ENCODE peak calls at places on chromosome 20, in five cellular contexts. A, K, L, U and V are unnamed samples.
A peak's percentile ranks its signal among the peaks of the same experiment; 100 is the strongest.

GRCh38 chr20:58692579-58693225 is at the start of gene NPEPL1:
- DNase-seq in U (peak; percentile 74), A (peak; percentile 65), K (peak; percentile 28), L (peak; percentile 51), V (no peak)

GRCh38 chr20:16005612-16006493 is 567.4 kb downstream of the KIF16B start:
- DNase-seq in A (no peak), L (no peak), K (no peak), U (no peak), V (no peak)

GRCh38 chr20:3687655-3688054 is 5.8 kb upstream of the ADAM33 start:
- DNase-seq in A (no peak), K (peak; percentile 39), U (peak; percentile 72), L (no peak), V (no peak)

GRCh38 chr20:3275966-3276365 is 37.0 kb upstream of the SLC4A11 start:
- DNase-seq in U (no peak), L (no peak), A (no peak), K (no peak), V (no peak)

GRCh38 chr20:61558726-61559125 is 306.7 kb downstream of the CDH4 start:
- DNase-seq in L (no peak), U (peak; percentile 26), K (no peak), A (no peak), V (no peak)

GRCh38 chr20:59240006-59240405 is 60.4 kb upstream of the EDN3 start:
- DNase-seq in K (no peak), A (no peak), L (no peak), U (no peak), V (no peak)

GRCh38 chr20:13105864-13106457 is 97.2 kb downstream of the SPTLC3 start:
- DNase-seq in K (peak; percentile 13), A (no peak), U (peak; percentile 71), L (no peak), V (no peak)

GRCh38 chr20:24392612-24393011 is 76.8 kb upstream of the SYNDIG1 start:
- DNase-seq in U (no peak), K (no peak), L (no peak), A (no peak), V (no peak)

GRCh38 chr20:17525650-17526049 is 5.5 kb downstream of the BFSP1 start:
- DNase-seq in K (peak; percentile 58), U (no peak), L (no peak), A (peak; percentile 40), V (no peak)

GRCh38 chr20:47150403-47151152 is 205.9 kb downstream of the ZMYND8 start:
- DNase-seq in K (peak; percentile 75), U (peak; percentile 72), L (no peak), A (peak; percentile 62), V (no peak)

GRCh38 chr20:56778765-56779195 is 149.7 kb downstream of the TFAP2C start:
- DNase-seq in A (no peak), K (no peak), U (peak; percentile 52), L (no peak), V (no peak)

GRCh38 chr20:63697357-63697867 is 960 bp downstream of the TNFRSF6B start:
- DNase-seq in L (no peak), A (no peak), U (no peak), K (no peak), V (no peak)

GRCh38 chr20:3307078-3307477 is 68.1 kb upstream of the SLC4A11 start:
- DNase-seq in L (no peak), K (no peak), U (no peak), A (no peak), V (no peak)

GRCh38 chr20:25987073-25987927 is 290.6 kb upstream of the ZNF337 start:
- DNase-seq in A (peak; percentile 51), K (no peak), L (peak; percentile 30), U (peak; percentile 6), V (no peak)

GRCh38 chr20:31839782-31840487 is 5.5 kb downstream of the FOXS1 start:
- DNase-seq in L (no peak), U (no peak), A (no peak), K (no peak), V (no peak)

GRCh38 chr20:49325981-49326380 is 48.1 kb upstream of the ZNFX1 start:
- DNase-seq in A (no peak), K (no peak), U (no peak), L (no peak), V (no peak)

GRCh38 chr20:33092361-33092760 is 12.9 kb downstream of the BPIFB4 start:
- DNase-seq in K (no peak), U (no peak), A (no peak), L (no peak), V (no peak)

GRCh38 chr20:6599876-6600275 is 167.6 kb upstream of the BMP2 start:
- DNase-seq in L (no peak), K (no peak), U (no peak), A (no peak), V (no peak)

GRCh38 chr20:59159091-59159821 is 4.4 kb upstream of the ZNF831 start:
- DNase-seq in A (peak; percentile 19), K (no peak), U (no peak), L (peak; percentile 59), V (no peak)

GRCh38 chr20:57480444-57481152 is 44.3 kb downstream of the CTCFL start:
- DNase-seq in A (no peak), K (no peak), U (no peak), L (no peak), V (no peak)

GRCh38 chr20:59972037-59972801 is 14.0 kb downstream of the CDH26 start:
- DNase-seq in L (no peak), A (peak; percentile 34), K (no peak), U (peak; percentile 16), V (peak; percentile 98)

GRCh38 chr20:12673352-12673751 is 335.4 kb upstream of the SPTLC3 start:
- DNase-seq in U (no peak), K (no peak), L (no peak), A (no peak), V (no peak)

GRCh38 chr20:329325-329695 is 4.0 kb downstream of the SOX12 start:
- DNase-seq in L (no peak), A (no peak), K (no peak), U (no peak), V (no peak)

GRCh38 chr20:33465536-33466302 is 22.2 kb upstream of the SNTA1 start:
- DNase-seq in A (no peak), K (no peak), L (no peak), U (no peak), V (no peak)

GRCh38 chr20:20211988-20212518 is 155.9 kb upstream of the INSM1 start:
- DNase-seq in K (no peak), A (no peak), L (no peak), U (no peak), V (no peak)

GRCh38 chr20:59735917-59736316 is 131.6 kb downstream of the PHACTR3 start:
- DNase-seq in U (no peak), K (no peak), L (no peak), A (no peak), V (no peak)

GRCh38 chr20:49288784-49289696 is 11.2 kb upstream of the ZNFX1 start:
- DNase-seq in U (no peak), K (no peak), A (peak; percentile 31), L (no peak), V (no peak)

GRCh38 chr20:21767739-21768223 is 62.3 kb downstream of the PAX1 start:
- DNase-seq in U (no peak), A (no peak), K (no peak), L (no peak), V (no peak)

DNA sequence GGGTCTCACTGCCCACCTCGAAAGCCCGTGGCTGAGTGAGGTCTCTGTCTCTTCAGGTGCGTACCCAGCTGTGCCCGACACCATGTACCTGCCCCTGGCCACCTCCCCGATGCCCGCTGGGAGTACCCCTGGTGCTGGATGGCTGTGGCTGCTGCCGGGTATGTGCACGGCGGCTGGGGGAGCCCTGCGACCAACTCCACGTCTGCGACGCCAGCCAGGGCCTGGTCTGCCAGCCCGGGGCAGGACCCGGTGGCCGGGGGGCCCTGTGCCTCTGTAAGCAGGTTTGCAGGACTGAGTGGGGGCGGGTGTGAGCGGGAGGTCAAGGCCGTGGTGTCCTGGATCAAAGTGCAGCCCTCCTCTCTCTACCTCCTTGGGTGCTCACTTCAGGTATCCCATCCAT is 4.7 kb downstream of the CCN5 start:
- DNase-seq in L (no peak), A (no peak), K (no peak), U (no peak), V (no peak)
- H3K27ac ChIP-seq in L (no peak overlapping the region), A (no peak overlapping the region), K (peak overlapping the region; percentile 39), U (no peak overlapping the region), V (no peak overlapping the region)

GRCh38 chr20:8220716-8221115 is 88.7 kb downstream of the PLCB1 start:
- DNase-seq in A (no peak), U (no peak), L (no peak), K (no peak), V (no peak)

GRCh38 chr20:8225658-8226057 is 93.6 kb downstream of the PLCB1 start:
- DNase-seq in A (no peak), U (no peak), K (no peak), L (no peak), V (no peak)

GRCh38 chr20:8221887-8222419 is 89.9 kb downstream of the PLCB1 start:
- DNase-seq in L (no peak), A (no peak), U (no peak), K (no peak), V (no peak)

GRCh38 chr20:8226106-8226505 is 94.0 kb downstream of the PLCB1 start:
- DNase-seq in K (no peak), L (no peak), U (no peak), A (no peak), V (no peak)

GRCh38 chr20:8223096-8223870 is 91.2 kb downstream of the PLCB1 start:
- DNase-seq in K (no peak), A (no peak), U (peak; percentile 93), L (no peak), V (no peak)
- H3K27ac ChIP-seq in K (no peak overlapping the region), A (no peak overlapping the region), U (peak overlapping the region; percentile 79), L (no peak overlapping the region), V (no peak overlapping the region)

GRCh38 chr20:38109025-38109541 is 56.0 kb downstream of the TGM2 start:
- DNase-seq in A (peak; percentile 46), K (no peak), U (peak; percentile 97), L (no peak), V (no peak)

GRCh38 chr20:38106461-38106860 is 58.6 kb downstream of the TGM2 start:
- DNase-seq in K (no peak), U (no peak), A (no peak), L (no peak), V (no peak)

GRCh38 chr20:38110525-38111178 is 54.4 kb downstream of the TGM2 start:
- DNase-seq in A (no peak), L (no peak), U (no peak), K (no peak), V (no peak)

GRCh38 chr20:38109657-38110524 is 55.2 kb downstream of the TGM2 start:
- DNase-seq in U (peak; percentile 96), K (no peak), A (peak; percentile 50), L (no peak), V (peak; percentile 40)

DNA sequence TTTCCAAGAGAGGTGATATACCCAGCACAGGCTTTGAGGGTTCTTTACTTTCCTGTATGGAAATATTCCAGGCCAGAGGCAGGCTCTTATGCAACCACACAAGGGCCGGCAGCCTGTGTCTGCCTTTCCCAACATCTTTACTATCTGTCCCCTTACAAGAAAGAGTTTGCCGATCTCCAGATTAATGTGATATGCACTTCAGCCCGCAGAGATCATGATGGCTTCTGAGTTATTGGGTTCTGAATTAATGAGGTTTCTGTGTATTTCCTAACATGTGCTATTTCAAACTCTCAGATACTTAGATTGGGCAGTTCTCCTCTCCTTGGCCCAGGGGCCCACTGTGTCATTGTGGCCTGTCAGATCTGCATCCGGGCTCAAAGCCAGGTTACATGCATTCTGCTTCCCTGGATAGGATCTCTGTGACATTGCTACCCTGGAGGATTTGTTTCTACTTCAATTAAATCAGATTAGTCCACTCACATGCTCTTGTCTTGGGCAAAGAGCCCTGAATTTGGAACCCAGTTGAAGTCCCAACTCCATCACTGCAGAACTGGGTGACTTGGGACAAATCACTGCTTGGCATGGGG is 56.5 kb downstream of the TGM2 start:
- DNase-seq in A (no peak), K (no peak), L (no peak), U (peak; percentile 83), V (no peak)
- H3K27ac ChIP-seq in A (peak overlapping the region; percentile 50), K (no peak overlapping the region), L (no peak overlapping the region), U (peak overlapping the region; percentile 65), V (no peak overlapping the region)

GRCh38 chr20:50387996-50388332 is 122.2 kb upstream of the PTPN1 start:
- DNase-seq in A (no peak), U (no peak), K (no peak), L (no peak), V (no peak)
- H3K27ac ChIP-seq in A (no peak overlapping the region), U (no peak overlapping the region), K (no peak overlapping the region), L (no peak overlapping the region), V (no peak overlapping the region)